ENCODE peak calls at places on chromosomes 6 and 20, in six cellular contexts. O is ovary, X is prostate gland, N is stomach, W is body of pancreas, V is tibial nerve. K is an unnamed sample.

GRCh38 chr6:27873101-27874030 is 38.8 kb downstream of the OR2B2 start:
- DNase-seq in O (no peak), X (peak; percentile 53), N (peak; percentile 68), W (no peak), V (peak; percentile 52), K (no peak)

GRCh38 chr20:47272893-47273590 is 83.5 kb downstream of the ZMYND8 start:
- DNase-seq in O (peak; percentile 46), X (peak; percentile 71), N (peak; percentile 38), W (peak; percentile 55), V (peak; percentile 96), K (no peak)

GRCh38 chr6:159249752-159250151 is 80.6 kb downstream of the FNDC1 start:
- DNase-seq in O (no peak), X (no peak), N (no peak), W (no peak), V (no peak), K (peak; percentile 42)

GRCh38 chr6:120405947-120406346 is 928.3 kb downstream of the TBC1D32 start:
- DNase-seq in O (no peak), X (no peak), N (no peak), W (no peak), V (no peak), K (no peak)

GRCh38 chr6:118581489-118581959 is 33.4 kb downstream of the PLN start:
- DNase-seq in O (no peak), X (no peak), N (peak; percentile 42), W (peak; percentile 29), V (no peak), K (peak; percentile 64)

GRCh38 chr6:141169419-141169818 is 963.3 kb upstream of the GJE1 start:
- DNase-seq in O (no peak), X (no peak), N (no peak), W (no peak), V (no peak), K (no peak)

GRCh38 chr6:24125980-24126379 is at the start of gene NRSN1:
- DNase-seq in O (no peak), X (no peak), N (no peak), W (peak; percentile 21), V (no peak), K (peak; percentile 34)

GRCh38 chr6:85192186-85192585 is 257.7 kb upstream of the NT5E start:
- DNase-seq in O (no peak), X (no peak), N (no peak), W (no peak), V (no peak), K (no peak)

GRCh38 chr20:57964011-57964862 is 254.4 kb upstream of the PMEPA1 start:
- DNase-seq in O (no peak), X (no peak), N (no peak), W (no peak), V (no peak), K (no peak)

GRCh38 chr6:166470863-166471410 is 88.2 kb upstream of the MPC1 start:
- DNase-seq in O (no peak), X (no peak), N (no peak), W (no peak), V (no peak), K (no peak)

GRCh38 chr6:169988769-169989550 is 237.5 kb downstream of the ERMARD start:
- DNase-seq in O (no peak), X (no peak), N (no peak), W (no peak), V (no peak), K (no peak)

GRCh38 chr20:48984575-48985219 is 61.4 kb upstream of the CSE1L start:
- DNase-seq in O (no peak), X (no peak), N (no peak), W (peak; percentile 78), V (no peak), K (no peak)
- H3K27ac ChIP-seq in O (no peak overlapping the region), X (no peak overlapping the region), N (peak overlapping the region; percentile 57), W (peak overlapping the region; percentile 83), V (no peak overlapping the region), K (no peak overlapping the region)

DNA sequence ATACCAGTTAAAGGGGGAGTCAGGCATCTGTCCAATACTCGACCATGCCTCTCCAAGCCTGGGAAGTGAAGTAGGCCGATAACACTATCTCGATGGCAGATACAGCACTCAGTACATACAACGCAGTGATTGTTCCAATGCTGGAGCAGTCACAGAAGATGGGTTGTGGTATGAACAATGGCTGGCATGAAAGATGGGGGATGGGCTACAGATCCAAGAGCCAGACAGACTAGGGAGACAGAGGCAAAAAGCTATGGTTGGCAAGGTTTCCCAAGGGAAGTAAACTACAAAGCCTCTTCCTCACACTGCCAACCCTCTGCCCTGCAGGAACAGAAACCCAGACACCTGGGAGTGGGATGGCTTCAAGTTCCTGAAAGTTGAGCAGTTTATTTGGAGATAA is 19.2 kb downstream of the FKBP1A start:
- DNase-seq in O (no peak), X (no peak), N (no peak), W (no peak), V (no peak), K (peak; percentile 66)
- TF ChIP-seq POLR2A in O (no peak), X (no peak), N (no peak), W (no peak), V (no peak), K (no peak)

DNA sequence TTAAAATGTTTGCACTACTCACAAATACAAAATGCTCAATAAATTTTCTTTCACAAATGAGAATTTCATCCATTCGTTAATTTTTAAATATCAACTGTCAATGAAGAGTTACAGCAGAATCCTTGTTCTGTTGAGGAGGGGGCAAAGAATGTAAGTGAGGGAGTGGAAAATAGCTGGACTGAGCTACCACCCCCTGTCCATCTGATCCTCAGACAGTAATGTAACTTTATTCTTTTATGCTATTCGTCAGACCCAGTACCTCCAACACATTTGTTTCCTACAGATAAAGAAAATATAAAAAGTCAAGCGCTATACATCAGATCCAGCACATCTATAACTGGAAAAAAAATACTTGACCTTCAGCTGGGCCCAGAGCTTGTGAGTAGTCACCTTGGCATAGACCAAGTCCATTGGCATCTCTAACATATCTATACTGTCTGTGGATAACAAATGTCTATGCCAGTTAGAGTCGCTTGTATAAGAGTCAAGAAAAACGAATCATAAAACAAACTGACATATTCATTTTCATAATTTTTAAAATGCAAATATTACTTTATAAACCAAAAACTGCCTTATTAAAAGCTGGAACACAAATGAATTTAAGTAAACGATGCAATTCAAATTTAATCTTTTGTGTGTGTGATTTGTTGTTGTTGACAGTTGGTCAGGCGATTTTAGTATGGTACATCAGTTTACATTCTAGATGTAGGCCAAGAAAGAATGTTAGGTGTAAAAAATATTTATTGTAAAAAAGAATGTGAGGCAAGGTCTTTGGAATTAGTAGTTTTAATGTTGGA is 57.2 kb upstream of the HFE start:
- DNase-seq in O (no peak), X (no peak), N (no peak), W (no peak), V (no peak), K (no peak)
- H3K27ac ChIP-seq in O (no peak overlapping the region), X (no peak overlapping the region), N (no peak overlapping the region), W (no peak overlapping the region), V (no peak overlapping the region), K (no peak overlapping the region)

DNA sequence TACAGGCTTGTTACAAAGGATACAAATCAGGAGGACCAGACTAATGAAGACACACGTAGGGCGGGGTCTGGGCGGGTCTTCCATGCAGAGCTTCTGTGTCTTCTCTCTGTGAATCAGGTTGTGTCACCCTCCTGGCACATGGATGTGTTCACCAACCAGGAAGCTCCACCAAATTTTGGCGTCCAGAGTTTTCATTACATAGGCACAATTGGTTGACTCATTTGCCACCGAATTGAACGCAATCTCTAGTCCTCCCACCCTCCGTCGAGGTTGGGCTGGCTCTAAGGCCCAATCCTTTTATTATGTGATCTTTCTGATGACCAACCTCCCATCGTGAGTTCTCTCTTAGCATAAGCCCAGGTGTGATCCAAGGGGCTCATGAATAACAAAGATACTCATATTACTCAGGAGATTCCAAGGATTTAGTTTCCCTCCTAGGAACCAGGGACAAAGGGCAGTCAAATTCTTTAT is 36.3 kb upstream of the DDR1 start:
- DNase-seq in O (no peak), X (no peak), N (no peak), W (no peak), V (no peak), K (no peak)
- TF ChIP-seq POLR2A in O (no peak), X (no peak), N (no peak), W (no peak), V (no peak), K (no peak)

GRCh38 chr20:3784863-3785239 is 1.7 kb downstream of the CENPB start:
- DNase-seq in O (no peak), X (no peak), N (no peak), W (no peak), V (no peak), K (no peak)

GRCh38 chr20:3783068-3783489 is 1.8 kb upstream of the SPEF1 start:
- DNase-seq in O (no peak), X (peak; percentile 73), N (peak; percentile 46), W (no peak), V (no peak), K (no peak)

GRCh38 chr20:3784226-3784853 is 2.2 kb downstream of the CENPB start:
- DNase-seq in O (no peak), X (no peak), N (no peak), W (no peak), V (no peak), K (no peak)

GRCh38 chr20:3782597-3782996 is 1.3 kb upstream of the SPEF1 start:
- DNase-seq in O (no peak), X (no peak), N (no peak), W (no peak), V (no peak), K (no peak)

GRCh38 chr20:3783516-3784225 is 2.4 kb upstream of the SPEF1 start:
- DNase-seq in O (no peak), X (no peak), N (no peak), W (no peak), V (no peak), K (no peak)
- H3K27ac ChIP-seq in O (no peak overlapping the region), X (peak overlapping the region; percentile 44), N (peak overlapping the region; percentile 25), W (peak overlapping the region; percentile 22), V (peak overlapping the region; percentile 54), K (peak overlapping the region; percentile 18)

GRCh38 chr6:106125925-106126435 is 39.8 kb downstream of the PRDM1 start:
- DNase-seq in O (no peak), X (no peak), N (no peak), W (no peak), V (no peak), K (no peak)
- TF ChIP-seq POLR2A in O (no peak), X (no peak), N (no peak), W (no peak), V (no peak), K (no peak)